ENCODE peak calls at places on chromosomes 7 and 10, in four cellular contexts. C is OCI-LY7, E is ovary, S is foreskin fibroblast. W is an unnamed sample.

GRCh38 chr7:56092789-56093531 is at the start of gene PHKG1:
- DNase-seq in C (no peak), E (peak), S (peak), W (no peak)

GRCh38 chr10:132337019-132337418 is 5.0 kb downstream of the LRRC27 start:
- DNase-seq in C (peak), E (no peak), S (no peak), W (no peak)

GRCh38 chr10:72911758-72912157 is 18.2 kb downstream of the OIT3 start:
- DNase-seq in C (no peak), E (no peak), S (no peak), W (no peak)

GRCh38 chr10:88066319-88066718 is 202.9 kb downstream of the PTEN start:
- DNase-seq in C (no peak), E (no peak), S (no peak), W (no peak)

GRCh38 chr7:113996405-113996804 is 77.6 kb upstream of the PPP1R3A start:
- DNase-seq in C (no peak), E (no peak), S (no peak), W (no peak)

GRCh38 chr7:101984997-101985645 is 167.7 kb downstream of the CUX1 start:
- DNase-seq in C (no peak), E (no peak), S (no peak), W (peak)

GRCh38 chr10:103951942-103952341 is 15.0 kb upstream of the SLK start:
- DNase-seq in C (no peak), E (no peak), S (no peak), W (no peak)

GRCh38 chr10:16967866-16968721 is 150.9 kb upstream of the RSU1 start:
- DNase-seq in C (no peak), E (peak), S (peak), W (no peak)

GRCh38 chr7:40612298-40612697 is 477.5 kb downstream of the SUGCT start:
- DNase-seq in C (no peak), E (no peak), S (no peak), W (no peak)

DNA sequence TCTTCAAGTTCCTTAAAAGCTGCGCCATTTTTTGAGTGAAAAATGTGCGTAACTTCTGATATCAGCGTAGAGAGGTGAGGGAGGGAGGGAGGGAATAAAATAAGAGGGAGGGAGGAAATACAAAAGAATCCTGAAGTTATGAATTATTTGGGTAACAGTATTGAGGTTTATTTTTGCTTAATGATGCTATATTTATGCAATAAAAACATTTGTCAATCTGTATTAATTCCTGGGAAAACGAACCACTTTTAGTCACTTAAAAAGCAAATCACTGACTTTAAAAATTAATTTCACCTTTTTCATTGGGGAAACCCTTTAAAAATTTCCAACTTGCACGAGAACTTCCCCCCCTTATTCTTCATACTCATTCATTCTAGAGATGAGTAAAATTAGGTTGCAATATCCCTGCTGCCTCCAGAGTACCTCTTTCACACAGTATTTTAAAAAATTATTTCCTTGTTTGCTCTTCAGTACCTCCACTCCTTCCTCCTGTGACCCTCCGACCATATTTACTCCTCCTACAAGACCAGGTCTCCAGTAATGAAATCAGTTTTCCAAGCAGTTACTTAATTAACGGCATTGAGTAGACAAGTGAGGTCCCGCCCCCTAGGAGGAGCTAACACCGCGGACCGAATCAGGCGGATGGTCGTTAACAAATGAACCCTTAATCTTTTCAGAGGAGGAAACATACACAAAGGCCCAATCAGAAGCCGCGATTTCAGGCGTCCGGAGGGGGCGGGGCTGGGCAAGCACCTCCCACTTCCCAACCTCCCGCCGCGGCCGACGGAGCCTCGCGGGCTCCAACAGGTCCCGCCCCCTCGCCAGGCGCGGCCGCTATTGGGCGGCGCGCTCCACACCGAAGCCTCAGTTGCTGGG is 521 bp upstream of the TRIM24 start:
- DNase-seq in C (no peak), E (no peak), S (peak), W (peak)
- TF ChIP-seq CTCF in C (peak), E (peak), S (no peak), W (no peak)

GRCh38 chr10:68796609-68797008 is 30.7 kb upstream of the STOX1 start:
- DNase-seq in C (no peak), E (no peak), S (peak), W (no peak)

GRCh38 chr10:68787813-68788212 is 39.5 kb upstream of the STOX1 start:
- DNase-seq in C (no peak), E (no peak), S (no peak), W (no peak)

GRCh38 chr10:68790476-68790875 is 36.9 kb upstream of the STOX1 start:
- DNase-seq in C (no peak), E (no peak), S (no peak), W (no peak)

GRCh38 chr10:68795886-68796532 is 31.3 kb upstream of the STOX1 start:
- DNase-seq in C (no peak), E (no peak), S (no peak), W (no peak)

DNA sequence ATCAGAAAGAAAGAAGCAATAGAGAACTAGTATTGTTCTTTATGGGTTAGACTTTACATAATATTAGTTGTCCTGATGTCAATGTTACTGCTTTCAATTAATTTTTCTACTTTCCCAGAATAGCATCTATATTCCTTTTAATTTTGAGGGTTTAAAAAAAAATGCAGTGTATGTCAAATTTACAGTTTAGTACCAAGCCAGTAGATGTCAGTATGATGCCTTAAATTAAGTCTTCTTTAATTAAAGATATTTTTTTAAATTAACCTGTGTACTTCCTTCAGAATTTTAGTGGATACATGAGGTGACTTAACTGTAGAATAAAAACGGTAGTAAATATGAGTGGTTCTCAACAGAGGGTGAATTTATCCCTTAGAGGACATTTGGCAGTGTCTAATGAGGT is 35.2 kb upstream of the STOX1 start:
- DNase-seq in C (peak), E (no peak), S (no peak), W (no peak)
- TF ChIP-seq CTCF in C (peak), E (no peak), S (no peak), W (no peak)

GRCh38 chr7:133344275-133344674 is 91.4 kb downstream of the EXOC4 start:
- DNase-seq in C (no peak), E (no peak), S (no peak), W (no peak)
- TF ChIP-seq CTCF in C (peak), E (no peak), S (peak), W (peak)

DNA sequence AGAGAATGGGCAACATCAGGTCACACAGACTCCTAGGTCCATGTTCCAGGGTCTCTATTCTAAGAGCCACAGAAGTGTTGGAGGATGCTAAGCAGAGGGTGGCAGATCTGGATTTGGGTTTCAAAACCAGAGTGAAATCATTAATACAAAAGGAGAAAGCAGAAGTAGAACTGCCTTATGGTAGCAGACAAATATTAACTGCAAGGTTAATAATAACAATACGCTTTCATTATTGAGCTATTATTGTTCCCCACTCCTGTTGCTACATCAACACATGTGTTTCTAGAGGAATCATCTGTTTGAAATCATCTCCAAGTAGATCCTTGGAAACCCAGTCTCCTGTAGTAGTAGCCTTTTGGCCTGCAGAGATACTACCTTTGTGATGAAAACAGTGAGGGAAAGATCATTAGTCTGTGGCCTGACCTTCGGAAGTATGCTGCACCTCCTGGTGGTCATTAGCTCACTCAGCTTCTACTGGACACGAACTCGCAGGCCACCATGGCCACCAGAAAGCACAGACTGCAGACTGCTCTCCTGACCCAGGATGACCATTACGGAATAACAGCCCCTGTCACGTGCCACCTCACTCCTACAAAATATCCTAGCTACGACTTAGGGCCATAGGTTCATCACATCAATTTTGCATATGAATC is 84.6 kb downstream of the XPNPEP1 start:
- DNase-seq in C (no peak), E (no peak), S (no peak), W (no peak)
- TF ChIP-seq CTCF in C (no peak), E (no peak), S (no peak), W (no peak)

GRCh38 chr10:14063531-14064317 is 267.0 kb downstream of the FRMD4A start:
- DNase-seq in C (no peak), E (no peak), S (peak), W (no peak)
- TF ChIP-seq CTCF in C (no peak), E (no peak), S (no peak), W (no peak)

DNA sequence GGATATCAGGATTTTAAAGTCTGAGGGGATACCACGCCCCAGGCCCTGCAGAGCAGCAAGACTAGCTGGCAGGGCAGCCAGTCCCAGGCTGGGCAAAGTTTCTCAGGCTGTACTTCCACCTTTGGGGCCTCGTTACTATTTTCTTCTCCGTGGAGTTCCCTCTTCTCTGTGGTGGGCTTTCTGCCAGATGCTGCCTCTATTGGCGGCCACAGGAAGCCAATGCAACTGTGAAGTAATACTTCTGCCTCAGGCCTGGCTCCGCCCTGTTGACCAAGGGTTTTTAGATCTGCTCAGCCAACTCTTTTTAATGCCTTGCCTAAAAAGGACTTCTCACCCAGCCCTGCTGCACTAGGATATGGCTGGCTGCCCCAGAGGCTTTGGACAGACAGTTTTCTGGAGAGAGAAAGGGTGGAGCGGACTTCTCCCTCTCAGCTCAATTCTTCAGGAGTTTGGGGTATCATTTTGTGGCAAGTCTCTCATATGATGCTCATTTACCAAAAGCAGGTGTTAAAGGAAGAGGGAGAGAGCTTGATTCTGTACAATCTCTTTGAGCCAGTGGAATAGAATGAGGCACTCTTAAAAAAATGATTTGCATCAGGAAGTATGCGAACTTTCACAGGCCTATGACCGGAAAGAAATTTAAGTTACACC is 67.4 kb downstream of the HHEX start:
- DNase-seq in C (peak), E (peak), S (peak), W (peak)
- TF ChIP-seq CTCF in C (peak), E (no peak), S (no peak), W (no peak)

GRCh38 chr7:149850007-149850594 is 11.9 kb downstream of the ZNF862 start:
- DNase-seq in C (no peak), E (no peak), S (no peak), W (no peak)
- TF ChIP-seq CTCF in C (no peak), E (no peak), S (no peak), W (no peak)

DNA sequence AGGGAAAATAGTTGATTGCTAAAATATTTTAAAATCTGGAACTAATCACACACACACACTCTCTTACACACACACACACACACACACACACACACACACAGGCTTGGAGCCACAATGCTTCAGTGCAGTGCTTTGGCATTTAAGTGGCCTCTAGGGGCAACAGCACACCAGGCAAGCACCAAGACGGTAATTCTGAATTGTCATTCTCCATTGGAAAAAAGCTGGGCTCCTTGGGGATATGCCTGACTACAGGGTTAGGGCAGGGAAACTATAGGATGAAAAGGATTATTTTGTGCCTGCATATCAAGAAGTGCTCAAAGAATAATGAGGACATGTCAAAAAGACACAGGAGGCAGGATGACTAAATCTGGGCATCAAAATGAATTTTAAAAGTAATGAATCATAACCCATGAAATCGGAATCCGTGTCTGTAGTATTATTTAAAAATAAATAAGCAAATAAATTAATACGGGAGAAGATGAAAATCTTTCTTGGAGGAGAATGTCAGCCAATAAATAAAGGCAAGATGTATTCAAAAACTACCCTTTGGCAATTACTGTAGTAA is 30.4 kb upstream of the DDC start:
- DNase-seq in C (peak), E (peak), S (peak), W (no peak)
- TF ChIP-seq CTCF in C (peak), E (no peak), S (peak), W (no peak)

DNA sequence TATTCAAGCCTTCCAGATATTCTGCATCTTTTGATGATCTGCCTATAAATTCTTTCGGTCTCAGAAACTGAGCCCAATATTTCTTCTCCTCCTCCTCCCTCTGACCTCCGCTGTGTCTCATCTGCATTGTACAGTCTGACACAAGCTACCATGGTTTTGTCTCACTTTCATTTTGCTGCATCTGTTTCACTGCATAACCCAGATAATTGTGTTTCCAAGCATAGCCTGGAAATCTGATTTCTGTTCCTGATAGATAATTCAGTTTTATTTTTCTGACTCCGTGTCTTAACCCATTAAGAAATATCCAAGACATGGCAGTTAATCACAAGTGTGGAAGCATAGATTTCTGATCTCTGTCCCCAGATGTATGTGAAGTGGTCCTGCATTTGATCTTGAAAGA is 374.2 kb upstream of the SEMA3A start:
- DNase-seq in C (no peak), E (no peak), S (no peak), W (no peak)
- TF ChIP-seq CTCF in C (no peak), E (no peak), S (no peak), W (no peak)